ENCODE peak calls at places on chromosomes 13 and 19, in eight cellular contexts. K is nephron progenitor cell, J is progenitor cell of endocrine pancreas, T is fibroblast of the aortic adventitia, U is fibroblast of mammary gland, F is epithelial cell of proximal tubule, H is PC-9, R is tibial artery. C is an unnamed sample.

GRCh38 chr13:46698015-46698414 is 98.9 kb downstream of the ESD start:
- DNase-seq in K (no peak), J (no peak), T (no peak), U (no peak), F (no peak), H (no peak), R (peak), C (no peak)

GRCh38 chr19:17200408-17201079 is 14.6 kb upstream of the USE1 start:
- DNase-seq in K (no peak), J (no peak), T (no peak), U (no peak), F (no peak), H (no peak), R (no peak), C (no peak)

GRCh38 chr13:29704648-29705047 is 109.2 kb upstream of the SLC7A1 start:
- DNase-seq in K (no peak), J (no peak), T (no peak), U (peak), F (no peak), H (no peak), R (no peak), C (no peak)

GRCh38 chr19:13076320-13076719 is 26.3 kb downstream of the LYL1 start:
- DNase-seq in K (no peak), J (no peak), T (no peak), U (no peak), F (no peak), H (no peak), R (no peak), C (no peak)

GRCh38 chr19:4343845-4344713 is 717 bp downstream of the MPND start:
- DNase-seq in K (no peak), J (no peak), T (no peak), U (no peak), F (no peak), H (no peak), R (no peak), C (no peak)

GRCh38 chr19:16262618-16263017 is 62.0 kb upstream of the KLF2 start:
- DNase-seq in K (no peak), J (no peak), T (peak), U (no peak), F (no peak), H (no peak), R (no peak), C (no peak)

GRCh38 chr19:56637976-56638555 is 4.9 kb upstream of the SMIM17 start:
- DNase-seq in K (peak), J (peak), T (peak), U (peak), F (peak), H (peak), R (no peak), C (peak)

GRCh38 chr19:46648070-46648960 is 12.3 kb upstream of the GNG8 start:
- DNase-seq in K (no peak), J (no peak), T (no peak), U (no peak), F (no peak), H (no peak), R (no peak), C (no peak)

GRCh38 chr19:33302974-33303790 is 848 bp upstream of the CEBPA start:
- DNase-seq in K (peak), J (peak), T (peak), U (peak), F (no peak), H (no peak), R (no peak), C (peak)

GRCh38 chr13:44879452-44880058 is 109.7 kb downstream of the NUFIP1 start:
- DNase-seq in K (no peak), J (no peak), T (peak), U (peak), F (no peak), H (no peak), R (no peak), C (no peak)
- TF ChIP-seq CTCF in K (peak), J (peak), T (peak), U (peak), F (peak), H (peak), R (peak), C (peak)

GRCh38 chr19:44738603-44739585 is 9.6 kb upstream of the BCL3 start:
- DNase-seq in K (no peak), J (no peak), T (peak), U (no peak), F (no peak), H (peak), R (no peak), C (no peak)

GRCh38 chr19:44741258-44741731 is 7.2 kb upstream of the BCL3 start:
- DNase-seq in K (no peak), J (no peak), T (peak), U (no peak), F (no peak), H (peak), R (no peak), C (no peak)

GRCh38 chr19:44741841-44742352 is 6.6 kb upstream of the BCL3 start:
- DNase-seq in K (no peak), J (no peak), T (peak), U (peak), F (peak), H (peak), R (peak), C (no peak)

GRCh38 chr19:44738161-44738535 is 10.4 kb upstream of the BCL3 start:
- DNase-seq in K (no peak), J (no peak), T (no peak), U (no peak), F (no peak), H (no peak), R (no peak), C (no peak)

DNA sequence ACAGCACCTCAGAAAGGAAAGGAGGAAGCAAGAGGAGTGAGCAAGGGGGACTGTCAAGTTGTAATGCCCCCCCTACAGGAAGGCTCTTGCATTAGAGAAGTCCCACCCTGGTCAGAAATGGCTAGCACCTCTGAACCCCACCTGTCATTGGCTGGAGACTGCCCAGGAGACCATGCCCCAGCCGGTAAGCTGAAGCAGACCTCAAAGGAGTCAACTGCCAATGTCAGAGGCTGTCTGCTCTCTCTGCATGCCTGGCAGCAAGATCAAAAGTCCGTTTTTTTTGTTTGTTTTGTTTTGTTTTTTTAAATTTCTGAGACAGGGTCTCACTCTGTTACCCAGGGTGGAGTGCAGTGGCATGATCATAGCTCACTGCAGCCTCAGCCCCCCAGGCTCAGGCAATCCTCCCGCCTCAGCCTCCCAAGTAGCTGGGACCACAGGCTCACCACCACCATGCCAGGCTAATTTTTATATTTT is 8.1 kb upstream of the BCL3 start:
- DNase-seq in K (no peak), J (no peak), T (no peak), U (no peak), F (no peak), H (no peak), R (no peak), C (no peak)
- TF ChIP-seq CTCF in K (no peak), J (peak), T (peak), U (peak), F (peak), H (no peak), R (no peak), C (no peak)

GRCh38 chr19:39401549-39402416 is 4.9 kb upstream of the ZFP36 start:
- DNase-seq in K (no peak), J (no peak), T (peak), U (peak), F (peak), H (peak), R (peak), C (no peak)
- TF ChIP-seq CTCF in K (no peak), J (no peak), T (no peak), U (no peak), F (no peak), H (no peak), R (no peak), C (no peak)

DNA sequence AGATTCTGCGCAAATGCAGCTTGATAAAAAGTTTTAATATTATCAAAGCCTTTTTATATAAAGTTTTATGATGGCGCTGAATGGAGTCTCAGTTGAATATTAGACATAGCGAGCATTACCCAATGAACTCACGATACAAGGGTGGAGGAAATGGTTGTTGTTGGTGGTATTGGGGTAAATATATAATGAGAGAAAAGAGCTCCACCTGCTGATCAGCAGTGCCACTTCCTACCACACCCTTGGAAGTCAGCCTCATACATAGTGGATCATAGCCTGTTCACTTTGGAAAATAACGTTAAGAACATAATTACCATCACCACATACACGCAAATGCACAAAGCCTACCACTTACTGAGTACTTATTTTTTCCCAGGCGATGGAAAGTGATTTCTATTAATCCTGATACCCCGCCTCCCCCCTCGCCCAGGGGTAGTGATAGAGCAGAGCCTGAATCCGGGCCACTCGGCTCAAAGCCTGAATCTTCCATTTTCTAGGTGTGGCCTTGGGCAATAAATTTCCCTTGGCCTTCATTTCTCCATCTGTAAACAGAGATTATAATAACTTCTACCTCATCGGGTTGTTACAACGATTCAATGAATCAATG is 358.3 kb downstream of the KLF5 start:
- DNase-seq in K (no peak), J (no peak), T (no peak), U (peak), F (no peak), H (no peak), R (no peak), C (no peak)
- TF ChIP-seq CTCF in K (no peak), J (no peak), T (no peak), U (peak), F (peak), H (no peak), R (no peak), C (no peak)

GRCh38 chr13:99640260-99640659 is 139.0 kb downstream of the TM9SF2 start:
- DNase-seq in K (no peak), J (no peak), T (no peak), U (no peak), F (no peak), H (no peak), R (no peak), C (no peak)

GRCh38 chr13:99646866-99647592 is 145.8 kb downstream of the TM9SF2 start:
- DNase-seq in K (no peak), J (no peak), T (no peak), U (no peak), F (no peak), H (no peak), R (no peak), C (no peak)

GRCh38 chr13:99642841-99643240 is 141.6 kb downstream of the TM9SF2 start:
- DNase-seq in K (no peak), J (no peak), T (no peak), U (no peak), F (no peak), H (no peak), R (no peak), C (no peak)

GRCh38 chr13:99639126-99639525 is 137.9 kb downstream of the TM9SF2 start:
- DNase-seq in K (no peak), J (no peak), T (no peak), U (no peak), F (no peak), H (no peak), R (no peak), C (no peak)

DNA sequence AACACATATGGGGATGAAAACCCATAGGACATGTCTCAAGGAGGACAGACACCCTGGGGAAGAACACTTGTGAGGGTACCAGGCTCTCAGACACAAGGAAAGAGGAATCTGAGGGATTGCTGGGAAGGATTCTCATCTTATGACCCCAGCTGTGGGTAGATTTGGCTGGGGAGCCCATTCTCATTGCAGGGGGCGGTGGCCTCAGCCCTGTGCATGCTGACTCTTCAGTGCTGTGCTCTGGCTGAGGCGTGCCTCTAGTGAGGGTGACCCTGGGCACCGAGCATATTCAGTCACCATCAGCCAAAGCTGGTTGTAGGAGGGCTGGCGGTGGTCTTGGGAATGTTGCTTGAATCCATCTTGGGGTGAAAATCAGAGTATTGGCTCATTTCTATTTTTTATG is 140.7 kb downstream of the TM9SF2 start:
- DNase-seq in K (no peak), J (no peak), T (no peak), U (no peak), F (no peak), H (no peak), R (no peak), C (no peak)
- TF ChIP-seq CTCF in K (no peak), J (no peak), T (no peak), U (no peak), F (no peak), H (no peak), R (no peak), C (no peak)

GRCh38 chr19:11088508-11089253 is 582 bp upstream of the LDLR start:
- DNase-seq in K (no peak), J (no peak), T (peak), U (peak), F (no peak), H (no peak), R (peak), C (no peak)

GRCh38 chr19:11089254-11090013 is at the start of gene LDLR:
- DNase-seq in K (peak), J (peak), T (peak), U (peak), F (peak), H (peak), R (peak), C (peak)

GRCh38 chr19:11091343-11092153 is 2.3 kb downstream of the LDLR start:
- DNase-seq in K (no peak), J (no peak), T (peak), U (peak), F (peak), H (peak), R (peak), C (peak)

GRCh38 chr19:11092181-11092538 is 2.9 kb downstream of the LDLR start:
- DNase-seq in K (no peak), J (no peak), T (peak), U (peak), F (peak), H (peak), R (no peak), C (no peak)

DNA sequence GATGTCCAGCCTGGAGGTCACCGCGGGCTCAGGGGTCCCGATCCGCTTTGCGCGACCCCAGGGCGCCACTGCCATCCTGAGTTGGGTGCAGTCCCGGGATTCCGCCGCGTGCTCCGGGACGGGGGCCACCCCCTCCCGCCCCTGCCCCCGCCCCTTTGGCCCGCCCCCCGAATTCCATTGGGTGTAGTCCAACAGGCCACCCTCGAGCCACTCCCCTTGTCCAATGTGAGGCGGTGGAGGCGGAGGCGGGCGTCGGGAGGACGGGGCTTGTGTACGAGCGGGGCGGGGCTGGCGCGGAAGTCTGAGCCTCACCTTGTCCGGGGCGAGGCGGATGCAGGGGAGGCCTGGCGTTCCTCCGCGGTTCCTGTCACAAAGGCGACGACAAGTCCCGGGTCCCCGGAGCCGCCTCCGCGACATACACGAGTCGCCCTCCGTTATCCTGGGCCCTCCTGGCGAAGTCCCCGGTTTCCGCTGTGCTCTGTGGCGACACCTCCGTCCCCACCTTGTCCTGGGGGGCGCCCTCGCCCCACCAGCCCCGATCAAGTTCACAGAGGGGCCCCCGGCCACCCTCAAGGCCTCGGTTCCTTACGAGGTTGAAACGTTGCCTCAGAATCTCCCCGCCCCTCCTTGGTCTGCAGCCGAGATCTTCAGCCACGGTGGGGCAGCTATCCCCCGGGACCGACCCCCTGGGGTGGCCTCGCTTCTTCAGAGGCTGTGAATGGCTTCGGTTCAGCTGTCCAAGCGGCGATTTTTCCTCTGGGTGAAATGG is 1.2 kb downstream of the LDLR start:
- DNase-seq in K (peak), J (peak), T (peak), U (peak), F (no peak), H (peak), R (peak), C (peak)
- TF ChIP-seq CTCF in K (no peak), J (no peak), T (no peak), U (no peak), F (peak), H (no peak), R (peak), C (no peak)

GRCh38 chr19:18856385-18857126 is 24.8 kb downstream of the UPF1 start:
- DNase-seq in K (no peak), J (no peak), T (peak), U (peak), F (no peak), H (no peak), R (no peak), C (no peak)

GRCh38 chr19:18853755-18854427 is 22.1 kb downstream of the UPF1 start:
- DNase-seq in K (no peak), J (no peak), T (no peak), U (no peak), F (no peak), H (no peak), R (no peak), C (no peak)

GRCh38 chr19:18854982-18855381 is 23.2 kb downstream of the UPF1 start:
- DNase-seq in K (no peak), J (no peak), T (no peak), U (no peak), F (no peak), H (no peak), R (no peak), C (no peak)

GRCh38 chr19:18857223-18857622 is 25.5 kb downstream of the UPF1 start:
- DNase-seq in K (no peak), J (no peak), T (no peak), U (no peak), F (no peak), H (no peak), R (no peak), C (no peak)

GRCh38 chr19:18855647-18856384 is 24.1 kb downstream of the UPF1 start:
- DNase-seq in K (no peak), J (no peak), T (no peak), U (no peak), F (no peak), H (no peak), R (no peak), C (no peak)
- TF ChIP-seq CTCF in K (no peak), J (no peak), T (no peak), U (no peak), F (no peak), H (no peak), R (no peak), C (no peak)

GRCh38 chr19:41746593-41747227 is 8.6 kb upstream of the CEACAM6 start:
- DNase-seq in K (no peak), J (no peak), T (peak), U (peak), F (no peak), H (peak), R (no peak), C (peak)
- TF ChIP-seq CTCF in K (no peak), J (peak), T (peak), U (peak), F (peak), H (peak), R (no peak), C (peak)

DNA sequence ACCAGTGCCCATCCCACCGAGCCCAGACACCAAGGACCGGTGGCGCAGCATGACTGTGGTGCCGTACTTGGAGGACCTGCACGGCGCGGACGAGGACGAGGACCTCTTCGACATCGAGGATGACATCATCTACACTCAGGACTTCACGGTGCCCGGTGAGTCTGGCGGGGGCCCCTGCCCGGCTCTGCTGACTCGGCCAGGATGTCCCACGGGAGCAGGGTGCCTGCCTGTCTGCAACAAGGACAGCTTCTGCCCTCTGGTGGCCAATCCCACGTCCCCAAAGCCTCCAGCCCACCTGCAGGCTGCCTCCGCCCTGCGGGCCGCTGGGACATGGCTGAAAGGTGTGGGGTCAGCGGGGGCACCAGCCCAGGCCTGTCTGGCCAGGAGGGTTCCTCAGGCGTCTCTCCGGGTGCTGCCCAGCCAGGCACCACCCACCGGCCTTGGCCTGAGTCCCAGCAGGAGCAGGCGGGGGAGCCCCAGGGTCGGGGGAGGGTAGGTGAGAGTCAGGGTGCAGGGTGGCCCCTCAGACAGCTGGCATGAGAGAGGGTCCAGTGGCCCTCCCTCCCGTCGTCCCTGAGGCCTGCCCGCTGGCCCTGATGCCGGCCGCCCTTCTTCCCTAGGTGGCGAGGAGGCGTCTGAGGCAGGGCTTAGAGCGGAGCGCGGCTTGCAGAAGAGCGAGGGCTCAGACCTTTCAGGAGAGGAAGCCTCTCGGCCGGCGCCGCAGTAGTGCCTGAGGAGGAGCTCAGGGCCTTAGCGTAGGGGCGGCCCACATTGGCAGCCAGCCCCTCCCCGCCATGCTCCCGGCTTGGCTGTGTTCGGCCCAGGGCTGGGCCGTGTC is 14.6 kb downstream of the CBARP start:
- DNase-seq in K (peak), J (no peak), T (no peak), U (peak), F (no peak), H (no peak), R (no peak), C (no peak)
- TF ChIP-seq CTCF in K (peak), J (peak), T (peak), U (peak), F (peak), H (peak), R (peak), C (peak)

DNA sequence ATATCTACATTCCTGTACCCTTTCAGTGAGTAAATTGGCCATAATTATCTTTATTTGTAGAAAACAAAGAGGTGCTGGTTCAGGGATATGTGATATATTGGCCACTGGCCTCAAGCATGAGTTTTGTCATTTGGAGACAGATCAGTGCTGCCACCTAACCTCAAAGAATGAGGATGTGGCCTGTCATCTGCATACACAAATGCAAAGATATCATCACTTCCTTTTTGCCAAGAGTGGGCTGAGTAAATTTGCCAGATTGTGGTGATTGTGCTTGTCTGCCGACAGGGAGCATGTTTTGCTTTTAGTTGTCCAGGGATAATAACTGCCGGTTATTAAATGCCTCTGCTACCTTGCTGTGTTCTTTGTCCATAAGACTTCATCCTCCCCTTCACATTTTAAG is 44.2 kb downstream of the WASF3 start:
- DNase-seq in K (no peak), J (no peak), T (peak), U (peak), F (no peak), H (no peak), R (no peak), C (no peak)
- TF ChIP-seq CTCF in K (no peak), J (no peak), T (no peak), U (peak), F (peak), H (no peak), R (no peak), C (no peak)